ENCODE peak calls at places on chromosomes 5 and 9, in seven cellular contexts. B is transverse colon, O is H54, M is stomach, J is ovary, U is erythroblast, W is thyroid gland. E is an unnamed sample.

GRCh38 chr5:42620579-42621216 is 135.9 kb upstream of the CCDC152 start:
- DNase-seq in U (no peak), O (no peak), M (no peak), B (no peak), W (no peak), J (no peak), E (no peak)

GRCh38 chr9:97501177-97501971 is at the start of gene TMOD1:
- DNase-seq in J (peak), W (peak), M (peak), O (peak), U (peak), B (peak), E (peak)

GRCh38 chr5:127959152-127959764 is 124.3 kb upstream of the SLC12A2 start:
- DNase-seq in W (peak), M (peak), U (no peak), O (peak), J (peak), B (peak), E (peak)

GRCh38 chr5:147558131-147558730 is 48.4 kb upstream of the DPYSL3 start:
- DNase-seq in W (no peak), J (no peak), U (no peak), M (no peak), O (no peak), B (no peak), E (peak)

GRCh38 chr9:71552480-71552879 is 215.8 kb downstream of the CEMIP2 start:
- DNase-seq in J (no peak), M (no peak), U (no peak), B (no peak), W (peak), O (no peak), E (no peak)

GRCh38 chr9:69452110-69452780 is 127.2 kb downstream of the ENTREP1 start:
- DNase-seq in B (no peak), W (peak), M (no peak), U (no peak), J (no peak), O (peak), E (no peak)

GRCh38 chr9:72773570-72773969 is 179.3 kb downstream of the ALDH1A1 start:
- DNase-seq in U (no peak), J (no peak), M (no peak), O (no peak), W (no peak), B (no peak), E (no peak)

GRCh38 chr5:82396396-82396795 is 118.2 kb upstream of the RPS23 start:
- DNase-seq in B (no peak), W (no peak), J (no peak), M (no peak), U (no peak), O (no peak), E (peak)

GRCh38 chr5:62155988-62156387 is 150.0 kb upstream of the KIF2A start:
- DNase-seq in M (no peak), O (no peak), U (no peak), W (no peak), J (no peak), B (no peak), E (no peak)

GRCh38 chr9:6072442-6072841 is 57.0 kb upstream of the RANBP6 start:
- DNase-seq in W (no peak), U (no peak), O (no peak), M (no peak), B (no peak), J (no peak), E (no peak)

GRCh38 chr5:2329741-2330140 is 421.7 kb downstream of the IRX2 start:
- DNase-seq in U (no peak), M (no peak), O (no peak), J (no peak), B (no peak), W (no peak), E (no peak)

GRCh38 chr9:134066923-134067851 is 639 bp downstream of the BRD3 start:
- DNase-seq in O (peak), W (peak), B (peak), J (peak), U (peak), M (peak), E (peak)

GRCh38 chr5:151597749-151598148 is 6.6 kb upstream of the FAT2 start:
- DNase-seq in W (no peak), M (no peak), B (no peak), U (no peak), J (no peak), O (no peak), E (no peak)

GRCh38 chr5:76617675-76618074 is 5.5 kb downstream of the F2RL2 start:
- DNase-seq in B (no peak), O (no peak), W (no peak), J (no peak), M (no peak), U (no peak), E (peak)

GRCh38 chr5:73793911-73794310 is 167.9 kb downstream of the ARHGEF28 start:
- DNase-seq in W (no peak), M (no peak), O (no peak), B (no peak), U (no peak), J (no peak), E (peak)

GRCh38 chr5:16934123-16934522 is 2.0 kb downstream of the MYO10 start:
- DNase-seq in M (peak), B (peak), W (peak), O (peak), U (peak), J (peak), E (peak)

GRCh38 chr5:61245486-61245885 is 83.2 kb upstream of the SMIM15 start:
- DNase-seq in M (no peak), O (peak), U (no peak), W (no peak), J (no peak), B (peak), E (peak)

GRCh38 chr5:171764265-171764664 is 21.4 kb upstream of the SMIM23 start:
- DNase-seq in B (no peak), U (no peak), J (no peak), W (no peak), M (no peak), O (no peak), E (no peak)

DNA sequence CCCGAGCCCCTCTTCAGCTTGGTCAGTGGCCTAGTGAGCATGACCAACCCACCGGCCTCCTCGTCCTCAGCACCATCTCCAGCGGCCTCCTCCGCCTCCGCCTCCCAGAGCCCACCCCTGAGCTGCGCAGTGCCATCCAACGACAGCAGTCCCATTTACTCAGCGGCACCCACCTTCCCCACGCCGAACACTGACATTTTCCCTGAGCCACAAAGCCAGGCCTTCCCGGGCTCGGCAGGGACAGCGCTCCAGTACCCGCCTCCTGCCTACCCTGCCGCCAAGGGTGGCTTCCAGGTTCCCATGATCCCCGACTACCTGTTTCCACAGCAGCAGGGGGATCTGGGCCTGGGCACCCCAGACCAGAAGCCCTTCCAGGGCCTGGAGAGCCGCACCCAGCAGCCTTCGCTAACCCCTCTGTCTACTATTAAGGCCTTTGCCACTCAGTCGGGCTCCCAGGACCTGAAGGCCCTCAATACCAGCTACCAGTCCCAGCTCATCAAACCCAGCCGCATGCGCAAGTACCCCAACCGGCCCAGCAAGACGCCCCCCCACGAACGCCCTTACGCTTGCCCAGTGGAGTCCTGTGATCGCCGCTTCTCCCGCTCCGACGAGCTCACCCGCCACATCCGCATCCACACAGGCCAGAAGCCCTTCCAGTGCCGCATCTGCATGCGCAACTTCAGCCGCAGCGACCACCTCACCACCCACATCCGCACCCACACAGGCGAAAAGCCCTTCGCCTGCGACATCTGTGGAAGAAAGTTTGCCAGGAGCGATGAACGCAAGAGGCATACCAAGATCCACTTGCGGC is 1.8 kb downstream of the EGR1 start:
- DNase-seq in O (no peak), J (no peak), B (peak), M (peak), W (peak), U (peak), E (peak)
- TF ChIP-seq POLR2A in O (no peak), J (no peak), B (peak), M (no peak), W (no peak), U (no peak), E (no peak)

GRCh38 chr5:134005415-134006118 is 792 bp upstream of the VDAC1 start:
- DNase-seq in W (peak), U (no peak), J (peak), M (peak), O (no peak), B (peak), E (no peak)

GRCh38 chr5:134004626-134005414 is at the start of gene VDAC1:
- DNase-seq in J (peak), W (peak), B (peak), O (peak), U (peak), M (peak), E (peak)

GRCh38 chr5:134001938-134002731 is 2.6 kb downstream of the VDAC1 start:
- DNase-seq in J (no peak), B (no peak), W (no peak), U (no peak), O (no peak), M (no peak), E (no peak)

GRCh38 chr5:134003064-134003956 is 1.5 kb downstream of the VDAC1 start:
- DNase-seq in W (no peak), J (no peak), B (no peak), U (no peak), M (no peak), O (no peak), E (no peak)

DNA sequence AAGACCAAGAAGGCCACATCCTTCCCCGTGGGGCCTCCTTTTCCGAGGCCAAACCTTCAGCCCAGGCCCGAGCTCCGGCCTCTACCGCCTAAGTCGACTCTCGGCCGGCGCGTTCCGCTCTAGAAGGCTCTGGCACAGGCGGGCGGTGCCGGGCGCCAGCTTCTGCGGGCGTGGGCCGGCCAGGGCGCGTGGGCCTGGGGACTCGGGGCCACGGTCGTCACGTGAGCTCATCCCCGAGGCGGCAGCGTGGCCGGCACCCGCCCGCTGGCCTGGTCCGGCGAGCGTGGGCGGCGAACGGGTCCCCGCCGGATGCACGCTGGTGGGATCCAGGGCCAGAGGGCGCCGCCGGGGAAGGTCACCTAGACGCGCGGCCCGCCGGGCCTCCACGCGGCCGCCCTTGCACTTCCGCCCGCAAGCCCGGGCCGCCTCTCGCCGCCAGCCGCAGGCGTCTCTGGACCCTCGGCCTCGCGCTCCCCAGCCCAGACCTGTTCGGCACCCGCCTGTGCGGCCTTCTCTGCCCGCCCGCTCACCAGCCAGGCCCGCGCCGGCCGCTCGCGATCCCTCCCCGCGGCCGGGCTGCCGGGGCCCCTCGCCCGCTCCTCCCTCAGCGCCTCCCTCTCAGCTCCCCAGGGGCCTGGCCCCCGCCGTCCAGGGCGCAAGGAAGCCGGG is 684 bp downstream of the VDAC1 start:
- DNase-seq in U (peak), M (peak), W (peak), J (peak), B (peak), O (no peak), E (peak)
- TF ChIP-seq POLR2A in U (peak), M (no peak), W (no peak), J (no peak), B (no peak), O (peak), E (peak)

DNA sequence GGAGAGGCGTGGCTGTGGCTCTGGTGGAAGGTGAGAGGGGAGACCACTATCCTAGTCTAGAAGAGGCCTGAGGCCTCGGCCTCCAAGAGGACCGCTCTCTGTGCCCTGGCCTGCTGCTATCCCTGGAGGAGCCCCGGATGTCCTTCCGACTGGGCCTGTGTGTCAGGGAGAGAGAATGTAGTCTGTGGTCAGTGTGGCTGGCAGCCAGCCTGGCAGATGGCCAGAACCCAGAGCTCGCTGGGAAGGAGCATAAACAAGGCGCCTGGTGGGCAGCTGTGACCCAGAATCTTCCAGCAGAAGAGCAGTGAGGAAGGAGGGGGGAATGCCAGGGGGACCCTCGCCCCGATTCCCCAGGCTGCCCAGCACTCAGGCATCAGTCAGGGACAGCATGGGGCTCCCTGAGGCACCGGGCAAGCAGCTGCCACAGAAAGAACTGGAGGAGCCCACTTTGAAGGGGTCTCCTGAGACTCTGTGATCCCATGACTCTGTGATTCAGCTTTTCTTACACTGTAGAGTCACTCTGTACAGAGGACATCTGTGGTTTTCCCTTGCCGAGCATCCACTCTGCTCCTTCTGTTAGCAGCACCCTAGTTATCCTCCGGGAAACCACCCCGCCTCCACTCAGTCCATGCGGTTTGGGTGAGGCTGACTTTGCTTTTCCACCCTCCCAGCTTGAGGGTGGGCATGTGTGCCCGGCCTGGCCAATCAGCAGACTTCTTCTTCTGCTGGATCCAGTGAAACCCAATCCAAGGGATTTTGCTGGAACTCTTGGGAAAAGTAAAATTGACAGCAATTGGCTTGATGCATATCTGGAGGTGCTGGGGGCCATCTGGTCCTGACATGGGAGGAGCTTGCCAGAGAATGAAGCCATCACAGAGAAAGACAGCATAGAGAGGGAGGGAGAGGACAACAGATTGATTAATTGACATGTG is 46.2 kb upstream of the PWWP2A start:
- DNase-seq in B (peak), O (peak), U (no peak), W (peak), J (peak), M (peak), E (peak)
- TF ChIP-seq POLR2A in B (no peak), O (peak), U (no peak), W (no peak), J (no peak), M (no peak), E (peak)

GRCh38 chr5:77630246-77631165 is 8.0 kb downstream of the OTP start:
- DNase-seq in J (no peak), W (peak), O (no peak), M (peak), U (peak), B (peak), E (no peak)
- TF ChIP-seq POLR2A in J (no peak), W (no peak), O (peak), M (no peak), U (no peak), B (no peak), E (no peak)

DNA sequence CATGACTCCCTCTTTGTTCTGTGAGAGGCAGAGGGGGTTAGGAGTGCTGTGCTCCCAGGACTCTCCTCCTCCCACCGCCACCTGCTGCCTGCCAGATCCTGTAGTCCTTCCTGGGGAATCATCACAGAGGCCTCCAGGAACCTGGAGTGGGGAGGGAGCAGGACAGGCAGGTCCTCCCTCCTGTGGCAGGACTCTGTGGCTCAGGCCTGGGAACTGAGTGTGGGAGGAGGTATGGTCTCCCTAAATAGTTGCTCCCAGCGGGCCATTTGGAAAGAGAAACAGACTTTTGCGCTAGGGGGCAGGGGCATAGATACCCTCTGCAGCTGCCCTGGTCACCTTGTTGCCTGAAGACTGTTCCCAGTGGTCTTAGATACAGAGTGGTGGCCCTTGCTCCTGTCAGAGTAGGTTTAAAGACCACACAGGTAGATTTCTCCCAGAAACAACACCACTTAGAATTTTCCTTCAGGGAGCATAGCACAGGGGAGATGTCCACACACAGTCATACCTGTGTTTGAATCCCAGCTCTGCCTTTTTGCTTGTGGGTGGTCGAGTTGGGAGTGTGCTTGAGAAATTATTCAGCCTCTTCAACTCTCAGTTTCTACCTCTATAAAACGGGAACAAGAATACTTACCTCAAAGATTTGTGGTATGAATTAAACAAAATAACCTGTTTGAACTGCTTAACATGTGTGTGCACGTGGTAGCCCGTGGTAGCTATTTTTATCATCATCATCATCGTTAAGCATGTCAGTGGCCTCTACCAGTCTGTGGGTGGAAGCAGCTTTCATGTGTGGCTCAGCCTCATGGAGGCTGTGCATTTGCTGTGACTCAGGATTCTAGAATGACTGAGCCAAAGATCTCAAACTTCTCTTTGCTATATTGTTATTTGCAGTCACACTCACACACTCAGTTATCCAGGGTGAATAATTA is 55.8 kb downstream of the SLC22A5 start:
- DNase-seq in W (no peak), J (no peak), O (no peak), M (no peak), B (peak), U (peak), E (peak)
- TF ChIP-seq POLR2A in W (no peak), J (no peak), O (no peak), M (no peak), B (no peak), U (no peak), E (peak)

GRCh38 chr5:10303201-10303600 is 4.5 kb downstream of the CMBL start:
- DNase-seq in M (no peak), J (no peak), O (no peak), U (no peak), W (no peak), B (no peak), E (no peak)
- TF ChIP-seq POLR2A in M (no peak), J (no peak), O (no peak), U (no peak), W (no peak), B (no peak), E (no peak)

GRCh38 chr5:65624570-65625555 is at the start of the genes SHLD3 and TRAPPC13:
- DNase-seq in M (peak), W (peak), J (peak), O (peak), U (peak), B (peak), E (peak)
- TF ChIP-seq POLR2A in M (no peak), W (no peak), J (no peak), O (peak), U (peak), B (peak), E (peak)

DNA sequence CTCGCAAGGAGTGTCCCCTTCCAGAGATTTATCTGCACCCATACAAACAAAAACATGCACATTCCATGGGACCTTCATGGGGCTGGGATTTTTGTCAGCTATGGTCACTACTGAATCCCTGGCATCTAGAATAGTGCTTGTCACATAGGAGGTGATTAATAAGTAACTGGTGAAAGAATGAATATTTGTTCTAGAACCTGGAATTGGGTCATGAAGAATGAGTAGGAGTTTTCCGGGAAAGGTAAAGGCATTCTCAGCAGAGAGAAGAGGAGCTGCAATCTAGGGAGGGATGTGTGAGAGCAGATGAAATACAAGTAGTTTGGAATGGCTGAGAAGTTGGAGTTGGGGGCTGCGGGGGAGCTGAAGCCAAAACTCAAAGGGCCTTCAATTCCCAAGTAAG is 2.8 kb upstream of the LMAN2 start:
- DNase-seq in U (no peak), J (no peak), O (no peak), W (no peak), M (no peak), B (no peak), E (no peak)
- TF ChIP-seq POLR2A in U (no peak), J (no peak), O (no peak), W (no peak), M (no peak), B (no peak), E (no peak)

GRCh38 chr5:78984611-78985406 is at the start of gene ARSB:
- DNase-seq in O (peak), M (peak), U (peak), B (peak), J (peak), W (peak), E (peak)
- TF ChIP-seq POLR2A in O (peak), M (no peak), U (peak), B (peak), J (peak), W (peak), E (peak)

GRCh38 chr9:120532475-120532874 is 47.5 kb downstream of the CDK5RAP2 start:
- DNase-seq in M (peak), O (peak), J (no peak), B (peak), U (no peak), W (no peak), E (no peak)
- TF ChIP-seq POLR2A in M (no peak), O (no peak), J (no peak), B (peak), U (no peak), W (no peak), E (no peak)

E was measured in IMR-90.